ENCODE peak calls at places on chromosomes 7 and 10, in eight cellular contexts. E is body of pancreas, M is transverse colon, T is IMR-90, O is stomach, W is vagina, S is prostate gland, I is esophagus squamous epithelium. N is an unnamed sample.

GRCh38 chr10:132511692-132512442 is 25.7 kb upstream of the INPP5A start:
- DNase-seq in M (peak; percentile 7), W (no peak), E (peak; percentile 35), I (no peak), T (no peak), O (no peak), S (no peak), N (no peak)

GRCh38 chr10:119834188-119834587 is 38.5 kb downstream of the MCMBP start:
- DNase-seq in S (no peak), I (no peak), M (no peak), O (no peak), T (no peak), E (no peak), W (no peak), N (no peak)

GRCh38 chr7:106419455-106420182 is 134.8 kb upstream of the NAMPT start:
- DNase-seq in I (no peak), O (no peak), M (no peak), T (no peak), W (no peak), S (no peak), E (no peak), N (no peak)

GRCh38 chr7:787332-788240 is 44.7 kb upstream of the SUN1 start:
- DNase-seq in O (no peak), I (no peak), E (no peak), M (no peak), T (no peak), S (no peak), W (no peak), N (no peak)

GRCh38 chr7:122886357-122887081 is at the start of gene CADPS2:
- DNase-seq in W (peak; percentile 94), I (no peak), O (peak; percentile 90), E (peak; percentile 94), M (peak; percentile 87), S (peak; percentile 87), T (peak; percentile 36), N (peak; percentile 95)

GRCh38 chr7:73680501-73680900 is 2.8 kb downstream of the DNAJC30 start:
- DNase-seq in M (no peak), I (no peak), O (no peak), W (no peak), T (no peak), S (no peak), E (no peak), N (no peak)

GRCh38 chr7:155682484-155682883 is 38.0 kb downstream of the RBM33 start:
- DNase-seq in S (no peak), E (no peak), M (no peak), W (no peak), I (no peak), O (no peak), T (no peak), N (no peak)

GRCh38 chr7:128045766-128046165 is 14.5 kb upstream of the LRRC4 start:
- DNase-seq in W (no peak), O (no peak), E (no peak), M (no peak), T (peak; percentile 53), I (no peak), S (no peak), N (no peak)

GRCh38 chr10:129825772-129826171 is 138.3 kb downstream of the EBF3 start:
- DNase-seq in I (no peak), W (peak; percentile 44), E (no peak), S (no peak), T (no peak), O (no peak), M (no peak), N (no peak)

GRCh38 chr7:139828880-139829653 is at the start of gene TBXAS1:
- DNase-seq in I (no peak), O (peak; percentile 48), S (peak; percentile 7), E (peak; percentile 53), T (peak; percentile 47), M (peak; percentile 57), W (peak; percentile 62), N (peak; percentile 31)
- TF ChIP-seq POLR2A in I (no peak), O (no peak), S (no peak), E (no peak), T (no peak), M (peak; percentile 38), W (no peak), N (no peak)

GRCh38 chr10:73646598-73647041 is 5.3 kb upstream of the MYOZ1 start:
- DNase-seq in I (no peak), S (no peak), M (no peak), T (no peak), W (no peak), O (no peak), E (no peak), N (no peak)

GRCh38 chr10:73648975-73649829 is 6.6 kb downstream of the SYNPO2L start:
- DNase-seq in S (no peak), O (no peak), W (no peak), M (no peak), E (no peak), T (peak; percentile 49), I (no peak), N (no peak)

GRCh38 chr10:73647875-73648228 is 6.6 kb upstream of the MYOZ1 start:
- DNase-seq in I (no peak), W (no peak), S (no peak), M (no peak), E (no peak), O (no peak), T (no peak), N (no peak)

GRCh38 chr10:73648252-73648651 is 7.0 kb upstream of the MYOZ1 start:
- DNase-seq in S (no peak), I (no peak), W (no peak), T (no peak), E (no peak), O (no peak), M (no peak), N (no peak)

DNA sequence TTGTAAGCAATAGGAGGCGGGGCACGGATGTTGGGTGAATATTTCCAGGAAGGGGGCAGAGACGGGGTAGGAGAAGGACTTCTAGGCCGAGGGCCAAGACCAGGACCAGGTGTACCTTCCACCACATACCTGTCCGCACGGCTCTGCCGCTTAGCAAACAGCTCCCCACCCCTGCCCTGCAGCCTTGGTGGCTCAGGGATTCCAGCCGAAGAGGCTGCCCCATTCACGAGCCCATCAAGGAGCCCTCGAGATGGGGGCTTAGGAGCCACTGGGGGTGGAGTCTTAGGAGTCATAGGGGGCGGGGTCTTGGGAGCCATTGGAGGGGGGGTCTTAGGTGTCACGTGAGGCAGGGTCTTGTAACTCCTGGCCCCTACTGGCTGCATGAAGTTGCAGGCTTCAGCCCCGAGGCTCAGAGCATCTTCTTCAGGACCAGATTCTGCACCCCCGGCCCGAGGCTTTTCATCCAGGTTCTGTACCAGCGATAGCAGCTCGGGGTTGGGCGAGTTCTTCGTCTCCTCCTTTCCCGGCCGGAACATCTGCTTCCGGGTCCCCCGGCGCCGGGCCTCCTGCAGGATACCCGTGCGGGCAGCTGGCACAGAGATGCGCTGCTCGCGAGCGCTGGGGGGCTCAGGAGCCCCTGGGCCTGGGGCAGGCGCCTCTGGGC is 6.1 kb upstream of the MYOZ1 start:
- DNase-seq in O (peak; percentile 57), M (peak; percentile 50), I (no peak), T (no peak), W (no peak), S (peak; percentile 40), E (peak; percentile 57), N (peak; percentile 91)
- H3K4me3 ChIP-seq in O (peak overlapping the region; percentile 80), M (peak overlapping the region; percentile 45), I (peak overlapping the region; percentile 55), T (peak overlapping the region; percentile 16), W (peak overlapping the region; percentile 74), S (peak overlapping the region; percentile 54), E (peak overlapping the region; percentile 55), N (peak overlapping the region; percentile 55)

GRCh38 chr10:68795886-68796532 is 31.3 kb upstream of the STOX1 start:
- DNase-seq in E (no peak), W (no peak), O (no peak), S (no peak), M (no peak), I (no peak), T (no peak), N (no peak)

GRCh38 chr10:68790476-68790875 is 36.9 kb upstream of the STOX1 start:
- DNase-seq in T (no peak), S (no peak), W (no peak), M (no peak), I (no peak), O (no peak), E (no peak), N (no peak)

GRCh38 chr10:68787813-68788212 is 39.5 kb upstream of the STOX1 start:
- DNase-seq in I (no peak), O (no peak), E (no peak), S (no peak), M (no peak), W (no peak), T (no peak), N (no peak)

GRCh38 chr10:68796609-68797008 is 30.7 kb upstream of the STOX1 start:
- DNase-seq in M (no peak), E (no peak), I (no peak), S (no peak), T (peak; percentile 67), O (no peak), W (no peak), N (no peak)

GRCh38 chr10:68792115-68792514 is 35.2 kb upstream of the STOX1 start:
- DNase-seq in O (no peak), W (no peak), T (peak; percentile 30), S (no peak), M (no peak), E (no peak), I (no peak), N (no peak)
- TF ChIP-seq CTCF in O (no peak), W (no peak), T (peak; percentile 39), S (peak; percentile 15), M (no peak), E (no peak), I (no peak), N (no peak)

GRCh38 chr10:113713297-113713982 is 33.7 kb downstream of the CASP7 start:
- DNase-seq in I (no peak), O (no peak), W (no peak), S (no peak), E (no peak), T (no peak), M (no peak), N (no peak)

GRCh38 chr10:113720386-113720785 is 31.1 kb upstream of the PLEKHS1 start:
- DNase-seq in M (no peak), W (no peak), E (no peak), O (no peak), S (no peak), I (no peak), T (no peak), N (no peak)

GRCh38 chr10:113716109-113717010 is 35.1 kb upstream of the PLEKHS1 start:
- DNase-seq in O (no peak), M (no peak), I (no peak), W (no peak), E (no peak), S (no peak), T (no peak), N (no peak)

DNA sequence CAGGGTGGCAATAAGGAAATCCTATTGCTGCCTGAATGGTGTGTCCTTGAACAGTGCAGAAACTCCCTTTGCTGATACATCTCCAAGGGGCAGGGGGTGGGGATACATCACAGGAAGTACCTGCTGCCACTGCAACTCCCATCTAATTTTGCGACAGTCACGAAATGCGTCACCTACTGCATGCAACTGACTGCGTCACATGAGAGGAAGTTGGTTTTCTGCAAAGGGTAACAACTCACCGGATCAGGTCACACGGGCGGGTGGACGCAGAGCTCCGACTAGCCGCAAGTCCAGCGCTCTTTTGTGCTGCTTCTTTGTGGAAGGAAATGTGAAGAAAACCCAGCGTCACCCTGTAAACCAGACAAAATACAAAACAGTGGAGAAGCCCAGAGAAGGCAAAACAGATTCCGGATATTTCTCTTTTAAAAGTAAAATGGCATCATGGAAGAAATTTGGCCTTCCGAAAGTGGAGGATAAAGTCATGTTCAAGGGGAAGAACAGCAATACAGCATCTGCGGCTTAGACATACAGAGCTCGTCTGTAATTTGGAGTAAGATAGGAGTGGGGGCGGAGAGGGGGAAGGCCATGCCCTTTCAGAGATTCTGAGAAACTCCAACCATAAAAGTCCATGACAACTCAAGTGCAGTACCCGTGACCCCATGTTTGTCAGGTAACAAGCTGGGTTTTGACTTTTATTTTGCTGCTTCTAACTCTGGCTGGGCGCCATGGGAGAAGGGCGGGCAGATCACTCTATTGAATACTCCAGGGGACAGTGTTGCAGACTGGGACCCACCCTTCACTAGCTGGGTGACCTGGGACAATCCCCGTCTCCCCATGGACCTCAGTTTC is 32.3 kb upstream of the PLEKHS1 start:
- DNase-seq in O (no peak), T (no peak), S (no peak), M (peak; percentile 89), E (no peak), W (no peak), I (no peak), N (no peak)
- TF ChIP-seq POLR2A in O (no peak), T (no peak), S (no peak), M (peak; percentile 94), E (no peak), W (no peak), I (no peak), N (no peak)